ENCODE peak calls at places on chromosomes 2 and 18, in six cellular contexts. One of them, this sample, is unnamed.

GRCh38 chr2:99692785-99693184 is 203.0 kb upstream of the REV1 start:
- DNase-seq in HL-60: no peak
- DNase-seq in psoas muscle: no peak
- DNase-seq in T-helper 1 cell: no peak
- DNase-seq in NCI-H524: no peak
- DNase-seq in ovary: no peak
- DNase-seq in this sample: no peak

GRCh38 chr18:55585586-55586521 is 2.1 kb downstream of the TCF4 start:
- DNase-seq in NCI-H524: no peak
- DNase-seq in ovary: peak; percentile 22
- DNase-seq in T-helper 1 cell: no peak
- DNase-seq in HL-60: no peak
- DNase-seq in psoas muscle: no peak
- DNase-seq in this sample: no peak

GRCh38 chr2:114550895-114551793 is 108.7 kb downstream of the DPP10 start:
- DNase-seq in NCI-H524: no peak
- DNase-seq in T-helper 1 cell: peak; percentile 10
- DNase-seq in ovary: peak; percentile 34
- DNase-seq in psoas muscle: no peak
- DNase-seq in HL-60: peak; percentile 1
- DNase-seq in this sample: no peak

GRCh38 chr2:10283106-10284062 is 19.3 kb upstream of the HPCAL1 start:
- DNase-seq in T-helper 1 cell: no peak
- DNase-seq in HL-60: peak; percentile 85
- DNase-seq in psoas muscle: peak; percentile 60
- DNase-seq in ovary: no peak
- DNase-seq in NCI-H524: no peak
- DNase-seq in this sample: no peak

GRCh38 chr2:16183345-16183744 is 243.0 kb downstream of the MYCN start:
- DNase-seq in NCI-H524: no peak
- DNase-seq in psoas muscle: no peak
- DNase-seq in HL-60: no peak
- DNase-seq in ovary: no peak
- DNase-seq in T-helper 1 cell: no peak
- DNase-seq in this sample: no peak

GRCh38 chr2:240510513-240511210 is 47.1 kb downstream of the ANKMY1 start:
- DNase-seq in NCI-H524: no peak
- DNase-seq in T-helper 1 cell: no peak
- DNase-seq in ovary: no peak
- DNase-seq in HL-60: no peak
- DNase-seq in psoas muscle: no peak
- DNase-seq in this sample: no peak

GRCh38 chr18:24075731-24076130 is 61.2 kb downstream of the TTC39C start:
- DNase-seq in HL-60: no peak
- DNase-seq in NCI-H524: no peak
- DNase-seq in psoas muscle: no peak
- DNase-seq in T-helper 1 cell: no peak
- DNase-seq in ovary: no peak
- DNase-seq in this sample: no peak

GRCh38 chr2:43751476-43751875 is 22.4 kb upstream of the DYNC2LI1 start:
- DNase-seq in psoas muscle: no peak
- DNase-seq in ovary: no peak
- DNase-seq in T-helper 1 cell: no peak
- DNase-seq in HL-60: no peak
- DNase-seq in NCI-H524: no peak
- DNase-seq in this sample: no peak

GRCh38 chr2:239257511-239257937 is 143.3 kb downstream of the HDAC4 start:
- DNase-seq in T-helper 1 cell: peak; percentile 74
- DNase-seq in psoas muscle: no peak
- DNase-seq in HL-60: peak; percentile 86
- DNase-seq in NCI-H524: no peak
- DNase-seq in ovary: no peak
- DNase-seq in this sample: no peak

GRCh38 chr2:138373993-138374408 is 127.6 kb upstream of the SPOPL start:
- DNase-seq in ovary: peak; percentile 35
- DNase-seq in NCI-H524: peak; percentile 3
- DNase-seq in T-helper 1 cell: no peak
- DNase-seq in HL-60: no peak
- DNase-seq in psoas muscle: no peak
- DNase-seq in this sample: no peak

GRCh38 chr2:16656784-16657391 is 8.7 kb downstream of the CYRIA start:
- DNase-seq in HL-60: peak; percentile 45
- DNase-seq in T-helper 1 cell: no peak
- DNase-seq in NCI-H524: no peak
- DNase-seq in psoas muscle: peak; percentile 81
- DNase-seq in ovary: no peak
- DNase-seq in this sample: no peak

GRCh38 chr2:187422277-187422676 is 25.8 kb downstream of the CALCRL start:
- DNase-seq in NCI-H524: no peak
- DNase-seq in HL-60: no peak
- DNase-seq in ovary: no peak
- DNase-seq in T-helper 1 cell: no peak
- DNase-seq in psoas muscle: no peak
- DNase-seq in this sample: no peak

GRCh38 chr2:219987830-219988229 is 360.4 kb downstream of the SLC4A3 start:
- DNase-seq in NCI-H524: no peak
- DNase-seq in ovary: no peak
- DNase-seq in psoas muscle: no peak
- DNase-seq in T-helper 1 cell: no peak
- DNase-seq in HL-60: no peak
- DNase-seq in this sample: no peak